ENCODE peak calls at places on chromosomes 5 and 9, in eight cellular contexts. A, M, V, L, F, P, B and U are unnamed samples.

GRCh38 chr5:81212211-81212687 is 20.9 kb upstream of the CKMT2 start:
- DNase-seq in A (no peak), M (peak; percentile 72), V (no peak), L (no peak), F (no peak), P (no peak), B (no peak), U (no peak)

GRCh38 chr9:117704024-117704575 is at the start of gene TLR4:
- DNase-seq in A (no peak), M (peak; percentile 85), V (peak; percentile 95), L (peak; percentile 61), F (peak; percentile 75), P (peak; percentile 22), B (peak; percentile 36), U (no peak)

GRCh38 chr9:21754741-21755140 is 47.7 kb upstream of the MTAP start:
- DNase-seq in A (no peak), M (no peak), V (no peak), L (peak; percentile 51), F (no peak), P (no peak), B (no peak), U (no peak)

GRCh38 chr5:137954131-137954879 is 65.0 kb downstream of the PKD2L2 start:
- DNase-seq in A (no peak), M (no peak), V (peak; percentile 95), L (peak; percentile 63), F (peak; percentile 69), P (peak; percentile 50), B (peak; percentile 9), U (no peak)

GRCh38 chr9:137310190-137311052 is 8.3 kb upstream of the NRARP start:
- DNase-seq in A (no peak), M (peak; percentile 69), V (no peak), L (no peak), F (no peak), P (no peak), B (no peak), U (no peak)

GRCh38 chr5:120817044-120817985 is 353.2 kb downstream of the PRR16 start:
- DNase-seq in A (no peak), M (no peak), V (peak; percentile 23), L (no peak), F (peak; percentile 43), P (peak; percentile 58), B (no peak), U (no peak)

GRCh38 chr5:170028124-170028523 is 47.8 kb upstream of the INSYN2B start:
- DNase-seq in A (no peak), M (no peak), V (no peak), L (no peak), F (no peak), P (no peak), B (no peak), U (no peak)

GRCh38 chr9:95143591-95144561 is 173.6 kb downstream of the FANCC start:
- DNase-seq in A (no peak), M (peak; percentile 86), V (peak; percentile 30), L (no peak), F (no peak), P (no peak), B (no peak), U (no peak)

GRCh38 chr5:130337179-130337888 is 433.1 kb downstream of the CHSY3 start:
- DNase-seq in A (no peak), M (no peak), V (peak; percentile 76), L (peak; percentile 79), F (peak; percentile 79), P (peak; percentile 33), B (no peak), U (no peak)

GRCh38 chr9:37412431-37413151 is 9.9 kb upstream of the GRHPR start:
- DNase-seq in A (no peak), M (no peak), V (peak; percentile 74), L (peak; percentile 73), F (peak; percentile 87), P (no peak), B (no peak), U (no peak)